ENCODE peak calls at places on chromosomes 12 and 14, in five cellular contexts. One of them, this sample, is unnamed.

GRCh38 chr12:89245090-89245489 is 107.2 kb downstream of the DUSP6 start:
- DNase-seq in IMR-90: peak
- DNase-seq in neuronal stem cell: no peak
- DNase-seq in trophoblast cell: peak
- DNase-seq in H1: no peak
- DNase-seq in this sample: no peak

GRCh38 chr12:7915911-7916403 is 20.0 kb downstream of the SLC2A3 start:
- DNase-seq in IMR-90: no peak
- DNase-seq in neuronal stem cell: no peak
- DNase-seq in trophoblast cell: no peak
- DNase-seq in H1: peak
- DNase-seq in this sample: peak

GRCh38 chr14:51545396-51545795 is 106.3 kb upstream of the FRMD6 start:
- DNase-seq in IMR-90: no peak
- DNase-seq in neuronal stem cell: no peak
- DNase-seq in trophoblast cell: no peak
- DNase-seq in H1: no peak
- DNase-seq in this sample: no peak

GRCh38 chr14:105065280-105066228 is at the start of gene GPR132:
- DNase-seq in IMR-90: no peak
- DNase-seq in neuronal stem cell: no peak
- DNase-seq in trophoblast cell: peak
- DNase-seq in H1: no peak
- DNase-seq in this sample: peak

GRCh38 chr14:95502381-95502950 is 14.0 kb downstream of the SYNE3 start:
- DNase-seq in IMR-90: no peak
- DNase-seq in neuronal stem cell: no peak
- DNase-seq in trophoblast cell: peak
- DNase-seq in H1: no peak
- DNase-seq in this sample: no peak

GRCh38 chr12:88691811-88692210 is 111.5 kb upstream of the KITLG start:
- DNase-seq in IMR-90: no peak
- DNase-seq in neuronal stem cell: no peak
- DNase-seq in trophoblast cell: peak
- DNase-seq in H1: no peak
- DNase-seq in this sample: no peak

GRCh38 chr12:56520025-56520810 is 1.4 kb upstream of the RBMS2 start:
- DNase-seq in IMR-90: peak
- DNase-seq in neuronal stem cell: no peak
- DNase-seq in trophoblast cell: peak
- DNase-seq in H1: no peak
- DNase-seq in this sample: no peak

GRCh38 chr14:58426819-58427288 is 477 bp downstream of the TIMM9 start:
- DNase-seq in IMR-90: peak
- DNase-seq in neuronal stem cell: peak
- DNase-seq in trophoblast cell: peak
- DNase-seq in H1: peak
- DNase-seq in this sample: peak

GRCh38 chr12:96208801-96209534 is 14.8 kb downstream of the ELK3 start:
- DNase-seq in IMR-90: no peak
- DNase-seq in neuronal stem cell: no peak
- DNase-seq in trophoblast cell: no peak
- DNase-seq in H1: no peak
- DNase-seq in this sample: no peak

GRCh38 chr12:113030875-113031525 is 25.5 kb upstream of the DTX1 start:
- DNase-seq in IMR-90: peak
- DNase-seq in neuronal stem cell: peak
- DNase-seq in trophoblast cell: peak
- DNase-seq in H1: peak
- DNase-seq in this sample: peak

GRCh38 chr14:104924421-104925213 is at the start of gene PLD4:
- DNase-seq in IMR-90: no peak
- DNase-seq in neuronal stem cell: no peak
- DNase-seq in trophoblast cell: no peak
- DNase-seq in H1: no peak
- DNase-seq in this sample: no peak

GRCh38 chr12:69071091-69071370 is 138.1 kb upstream of the CPM start:
- DNase-seq in IMR-90: no peak
- DNase-seq in neuronal stem cell: no peak
- DNase-seq in trophoblast cell: no peak
- DNase-seq in H1: no peak
- DNase-seq in this sample: no peak

GRCh38 chr12:59304077-59304721 is 291.6 kb upstream of the SLC16A7 start:
- DNase-seq in IMR-90: no peak
- DNase-seq in neuronal stem cell: no peak
- DNase-seq in trophoblast cell: no peak
- DNase-seq in H1: no peak
- DNase-seq in this sample: no peak

GRCh38 chr12:65643171-65643570 is 181.1 kb upstream of the HMGA2 start:
- DNase-seq in IMR-90: no peak
- DNase-seq in neuronal stem cell: no peak
- DNase-seq in trophoblast cell: no peak
- DNase-seq in H1: no peak
- DNase-seq in this sample: no peak

GRCh38 chr12:124851344-124851743 is 12.3 kb downstream of the SCARB1 start:
- DNase-seq in IMR-90: no peak
- DNase-seq in neuronal stem cell: no peak
- DNase-seq in trophoblast cell: peak
- DNase-seq in H1: no peak
- DNase-seq in this sample: no peak

GRCh38 chr14:93548102-93548843 is 117.5 kb downstream of the UNC79 start:
- DNase-seq in IMR-90: no peak
- DNase-seq in neuronal stem cell: no peak
- DNase-seq in trophoblast cell: peak
- DNase-seq in H1: no peak
- DNase-seq in this sample: no peak

GRCh38 chr12:4506870-4507269 is 31.8 kb upstream of the RAD51AP1 start:
- DNase-seq in IMR-90: peak
- DNase-seq in neuronal stem cell: no peak
- DNase-seq in trophoblast cell: no peak
- DNase-seq in H1: no peak
- DNase-seq in this sample: no peak

GRCh38 chr12:120259418-120260202 is 5.9 kb downstream of the PXN start:
- DNase-seq in IMR-90: peak
- DNase-seq in neuronal stem cell: no peak
- DNase-seq in trophoblast cell: peak
- DNase-seq in H1: no peak
- DNase-seq in this sample: peak
- H4K8ac ChIP-seq in IMR-90: no peak
- H4K8ac ChIP-seq in neuronal stem cell: no peak
- H4K8ac ChIP-seq in trophoblast cell: no peak
- H4K8ac ChIP-seq in H1: no peak
- H4K8ac ChIP-seq in this sample: no peak

GRCh38 chr12:29148958-29149690 is at the start of gene FAR2:
- DNase-seq in IMR-90: no peak
- DNase-seq in neuronal stem cell: peak
- DNase-seq in trophoblast cell: peak
- DNase-seq in H1: peak
- DNase-seq in this sample: peak
- H3K14ac ChIP-seq in IMR-90: peak
- H3K14ac ChIP-seq in neuronal stem cell: peak
- H3K14ac ChIP-seq in trophoblast cell: peak
- H3K14ac ChIP-seq in H1: peak
- H3K14ac ChIP-seq in this sample: peak

DNA sequence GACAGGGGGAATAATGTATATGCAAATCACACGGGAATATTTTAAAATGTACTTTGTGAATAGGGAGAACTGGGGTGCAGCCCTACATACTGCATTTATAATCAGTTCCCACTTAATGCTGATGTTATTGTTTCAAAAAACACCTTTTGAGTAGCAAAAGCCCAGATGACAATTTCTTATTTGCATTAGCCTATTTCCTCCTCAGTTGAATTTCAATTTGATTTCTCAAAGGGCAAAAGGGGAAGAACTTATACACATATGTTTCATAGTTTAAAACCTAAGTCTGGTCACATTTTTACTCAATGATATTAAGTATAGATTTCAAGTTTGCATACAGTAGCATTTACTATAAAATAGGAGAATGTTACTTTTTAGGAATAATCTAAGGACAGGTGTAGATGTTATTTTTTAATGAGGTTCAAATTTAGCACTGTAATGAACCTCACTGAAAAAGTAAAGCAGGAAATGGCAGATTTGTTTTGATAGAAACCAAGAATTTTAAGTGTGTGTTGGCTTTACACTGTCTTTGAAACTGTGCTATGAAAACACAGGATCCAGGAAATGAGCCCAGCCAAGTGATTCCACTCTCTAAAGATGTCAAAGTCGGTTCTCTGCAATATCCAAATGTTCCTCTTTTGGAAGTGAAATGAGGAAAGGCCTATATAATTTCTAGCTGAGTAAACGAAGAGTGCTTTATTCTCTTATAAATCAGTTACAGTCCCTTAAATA is 367.4 kb downstream of the BTG1 start:
- DNase-seq in IMR-90: peak
- DNase-seq in neuronal stem cell: no peak
- DNase-seq in trophoblast cell: peak
- DNase-seq in H1: no peak
- DNase-seq in this sample: no peak
- H3K4ac ChIP-seq in IMR-90: no peak
- H3K4ac ChIP-seq in neuronal stem cell: no peak
- H3K4ac ChIP-seq in trophoblast cell: no peak
- H3K4ac ChIP-seq in H1: no peak
- H3K4ac ChIP-seq in this sample: no peak

GRCh38 chr12:10873374-10873773 is 10.7 kb downstream of the PRH1 start:
- DNase-seq in IMR-90: peak
- DNase-seq in neuronal stem cell: no peak
- DNase-seq in trophoblast cell: no peak
- DNase-seq in H1: no peak
- DNase-seq in this sample: no peak

GRCh38 chr12:10867381-10867780 is 16.7 kb downstream of the PRH1 start:
- DNase-seq in IMR-90: no peak
- DNase-seq in neuronal stem cell: no peak
- DNase-seq in trophoblast cell: peak
- DNase-seq in H1: no peak
- DNase-seq in this sample: no peak
- H4K8ac ChIP-seq in IMR-90: no peak
- H4K8ac ChIP-seq in neuronal stem cell: no peak
- H4K8ac ChIP-seq in trophoblast cell: no peak
- H4K8ac ChIP-seq in H1: no peak
- H4K8ac ChIP-seq in this sample: no peak

GRCh38 chr12:48789858-48790326 is 1.0 kb upstream of the ADCY6 start:
- DNase-seq in IMR-90: no peak
- DNase-seq in neuronal stem cell: no peak
- DNase-seq in trophoblast cell: no peak
- DNase-seq in H1: peak
- DNase-seq in this sample: no peak

GRCh38 chr12:48787791-48788521 is 933 bp downstream of the ADCY6 start:
- DNase-seq in IMR-90: no peak
- DNase-seq in neuronal stem cell: no peak
- DNase-seq in trophoblast cell: no peak
- DNase-seq in H1: peak
- DNase-seq in this sample: no peak

GRCh38 chr12:48788522-48788851 is 402 bp downstream of the ADCY6 start:
- DNase-seq in IMR-90: no peak
- DNase-seq in neuronal stem cell: no peak
- DNase-seq in trophoblast cell: no peak
- DNase-seq in H1: peak
- DNase-seq in this sample: no peak

GRCh38 chr12:48786591-48787544 is 2.0 kb downstream of the ADCY6 start:
- DNase-seq in IMR-90: no peak
- DNase-seq in neuronal stem cell: no peak
- DNase-seq in trophoblast cell: no peak
- DNase-seq in H1: no peak
- DNase-seq in this sample: no peak

GRCh38 chr12:48788852-48789775 is at the start of gene ADCY6:
- DNase-seq in IMR-90: peak
- DNase-seq in neuronal stem cell: peak
- DNase-seq in trophoblast cell: peak
- DNase-seq in H1: peak
- DNase-seq in this sample: peak
- H3K14ac ChIP-seq in IMR-90: peak
- H3K14ac ChIP-seq in neuronal stem cell: peak
- H3K14ac ChIP-seq in trophoblast cell: peak
- H3K14ac ChIP-seq in H1: no peak
- H3K14ac ChIP-seq in this sample: peak

This sample was measured in H9.